ENCODE peak calls at places on chromosomes 1 and 21, in seven cellular contexts. U is nephron progenitor cell, V is DND-41, A is psoas muscle, E is neural crest cell, S is adrenal gland, M is osteoblast. P is an unnamed sample.

GRCh38 chr1:168320805-168321577 is 40.3 kb downstream of the TBX19 start:
- DNase-seq in A (no peak), V (no peak), M (peak), U (no peak), E (no peak), S (peak), P (no peak)

GRCh38 chr1:29004288-29004687 is 89.9 kb downstream of the EPB41 start:
- DNase-seq in U (no peak), E (no peak), V (no peak), A (no peak), M (no peak), S (no peak), P (no peak)

GRCh38 chr1:20183035-20183434 is 2.9 kb upstream of the UBXN10 start:
- DNase-seq in M (no peak), A (no peak), E (no peak), V (no peak), S (no peak), U (no peak), P (no peak)

GRCh38 chr21:32469628-32470027 is 57.1 kb downstream of the EVA1C start:
- DNase-seq in S (no peak), M (no peak), V (no peak), U (no peak), A (no peak), E (no peak), P (no peak)

GRCh38 chr1:185162491-185162890 is 5.5 kb downstream of the SWT1 start:
- DNase-seq in M (no peak), A (no peak), S (no peak), V (no peak), U (no peak), E (no peak), P (no peak)

GRCh38 chr1:160256396-160257046 is 5.8 kb downstream of the DCAF8 start:
- DNase-seq in E (no peak), M (peak), U (no peak), S (no peak), A (no peak), V (no peak), P (no peak)

GRCh38 chr1:160834945-160835565 is 27.6 kb downstream of the CD244 start:
- DNase-seq in M (peak), E (peak), S (peak), V (peak), U (peak), A (no peak), P (no peak)

GRCh38 chr1:58204284-58204683 is 342.2 kb downstream of the OMA1 start:
- DNase-seq in A (no peak), M (no peak), U (no peak), E (no peak), S (no peak), V (no peak), P (no peak)

GRCh38 chr1:58573705-58574591 is 3.1 kb downstream of the TACSTD2 start:
- DNase-seq in V (no peak), S (no peak), U (no peak), M (no peak), A (no peak), E (no peak), P (no peak)

GRCh38 chr1:184051138-184051484 is 419 bp upstream of the TSEN15 start:
- DNase-seq in V (no peak), S (no peak), A (no peak), E (no peak), U (no peak), M (peak), P (no peak)

GRCh38 chr1:49048188-49048587 is 271.5 kb upstream of the BEND5 start:
- DNase-seq in A (no peak), S (no peak), E (no peak), V (no peak), U (no peak), M (no peak), P (no peak)

GRCh38 chr1:30908886-30909777 is 574 bp upstream of the SDC3 start:
- DNase-seq in M (peak), S (peak), E (no peak), U (no peak), A (no peak), V (no peak), P (no peak)

GRCh38 chr21:41726970-41727783 is 39.7 kb downstream of the RIPK4 start:
- DNase-seq in A (peak), V (no peak), S (no peak), E (no peak), U (no peak), M (peak), P (no peak)

GRCh38 chr1:107141491-107142369 is 891 bp downstream of the NTNG1 start:
- DNase-seq in A (peak), M (peak), E (peak), V (peak), S (no peak), U (peak), P (no peak)

GRCh38 chr1:230127105-230128054 is 60.3 kb downstream of the GALNT2 start:
- DNase-seq in E (no peak), U (no peak), M (no peak), A (no peak), V (peak), S (no peak), P (no peak)

GRCh38 chr1:231550448-231550781 is 21.9 kb downstream of the TSNAX start:
- DNase-seq in M (no peak), V (no peak), S (no peak), A (no peak), U (no peak), E (no peak), P (no peak)

GRCh38 chr21:34204481-34205439 is 131.4 kb downstream of the MRPS6 start:
- DNase-seq in A (no peak), V (no peak), U (peak), M (no peak), S (no peak), E (no peak), P (no peak)

GRCh38 chr1:1157033-1157365 is 16.7 kb upstream of the TTLL10 start:
- DNase-seq in E (no peak), V (no peak), S (no peak), U (peak), A (no peak), M (no peak), P (no peak)

GRCh38 chr1:92851729-92852128 is 19.9 kb downstream of the RPL5 start:
- DNase-seq in U (no peak), E (no peak), V (peak), S (no peak), M (no peak), A (no peak), P (no peak)

GRCh38 chr1:1024421-1025415 is 4.8 kb downstream of the AGRN start:
- DNase-seq in S (no peak), V (no peak), M (no peak), U (peak), A (no peak), E (no peak), P (no peak)

GRCh38 chr1:65105596-65105995 is 42.4 kb upstream of the AK4 start:
- DNase-seq in U (no peak), M (peak), S (no peak), E (no peak), V (no peak), A (no peak), P (no peak)

GRCh38 chr1:19047373-19047772 is 90.9 kb upstream of the IFFO2 start:
- DNase-seq in S (no peak), V (no peak), E (no peak), M (no peak), A (peak), U (no peak), P (no peak)

GRCh38 chr1:8910331-8910730 is 31.8 kb upstream of the ENO1 start:
- DNase-seq in V (no peak), E (no peak), M (peak), U (no peak), S (no peak), A (no peak), P (no peak)

GRCh38 chr1:160546942-160547341 is 23.9 kb upstream of the SLAMF6 start:
- DNase-seq in E (no peak), M (no peak), U (no peak), A (no peak), S (no peak), V (no peak), P (no peak)

GRCh38 chr1:117657031-117657430 is 51.2 kb downstream of the TENT5C start:
- DNase-seq in V (no peak), M (no peak), E (no peak), S (no peak), U (no peak), A (peak), P (no peak)

GRCh38 chr1:43711049-43711448 is 3.7 kb downstream of the ST3GAL3 start:
- DNase-seq in A (no peak), M (peak), E (no peak), S (no peak), V (no peak), U (no peak), P (no peak)

GRCh38 chr1:180415985-180416633 is 86.3 kb downstream of the ACBD6 start:
- DNase-seq in A (no peak), S (no peak), E (no peak), M (peak), U (no peak), V (no peak), P (no peak)

GRCh38 chr1:23177438-23178380 is 9.1 kb upstream of the LUZP1 start:
- DNase-seq in V (peak), U (peak), S (peak), M (peak), A (peak), E (peak), P (no peak)
- TF ChIP-seq CTCF in V (no peak), U (no peak), S (peak), M (no peak), A (peak), E (peak), P (no peak)

GRCh38 chr21:29360799-29361765 is 62.4 kb downstream of the BACH1 start:
- DNase-seq in M (peak), U (no peak), V (no peak), A (no peak), E (no peak), S (no peak), P (no peak)
- TF ChIP-seq CTCF in M (no peak), U (no peak), V (peak), A (no peak), E (peak), S (peak), P (no peak)

GRCh38 chr1:70966018-70966638 is 81.5 kb downstream of the PTGER3 start:
- DNase-seq in M (peak), A (no peak), U (no peak), S (no peak), V (no peak), E (no peak), P (no peak)
- TF ChIP-seq CTCF in M (peak), A (no peak), U (peak), S (peak), V (peak), E (peak), P (no peak)

DNA sequence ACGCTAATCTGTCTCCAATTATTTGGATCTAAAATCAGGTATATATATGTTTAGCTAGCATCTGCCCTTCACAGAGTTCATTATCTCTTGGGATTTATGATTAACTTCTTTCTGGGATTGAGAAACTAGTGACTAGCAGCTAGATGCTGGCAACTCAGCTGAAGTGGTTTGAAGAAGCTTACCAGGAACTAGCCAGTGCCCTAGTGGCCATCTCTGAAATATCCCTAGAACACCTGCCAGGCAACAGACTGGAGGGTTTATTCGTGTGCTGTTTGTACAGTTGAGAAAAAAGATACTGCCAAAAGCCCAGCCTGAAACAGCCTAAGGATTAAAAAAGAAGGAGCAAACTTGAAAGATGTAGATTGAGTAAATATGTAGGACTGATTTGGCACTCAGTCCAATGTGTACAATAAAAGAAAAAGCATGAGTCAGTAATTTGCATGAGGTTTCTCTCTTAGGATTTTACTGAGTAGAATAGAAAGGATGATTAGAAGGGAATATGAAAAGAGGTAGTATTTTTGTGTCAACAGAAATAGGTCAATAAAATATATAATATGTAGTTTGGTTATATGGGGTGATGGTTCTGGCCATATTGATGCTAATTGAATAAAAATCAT is 1144.6 kb upstream of the ADGRL2 start:
- DNase-seq in S (no peak), M (no peak), V (no peak), A (no peak), E (no peak), U (peak), P (no peak)
- TF ChIP-seq CTCF in S (no peak), M (no peak), V (no peak), A (no peak), E (peak), U (peak), P (no peak)